ENCODE peak calls at places on chromosomes 13 and 19, in nine cellular contexts. X, C, B, W, E, R, Z, A and K are unnamed samples. For H3K4me1, the result is how much of the 10 kb centered on the place peaks cover.

GRCh38 chr19:48724796-48725753 is 5.5 kb upstream of the MAMSTR start:
- DNase-seq in C (no peak), B (no peak), E (no peak), X (peak), Z (peak), R (no peak), W (peak), A (peak), K (peak)

GRCh38 chr13:24386816-24387708 is 77.7 kb downstream of the C1QTNF9 start:
- DNase-seq in A (no peak), E (no peak), R (no peak), B (no peak), Z (no peak), C (no peak), W (no peak), X (no peak), K (no peak)

GRCh38 chr19:13152356-13152853 is 2.2 kb downstream of the IER2 start:
- DNase-seq in X (peak), Z (no peak), A (no peak), E (no peak), W (no peak), B (no peak), R (no peak), C (no peak), K (no peak)

GRCh38 chr19:7600721-7601120 is 5.1 kb downstream of the CAMSAP3 start:
- DNase-seq in B (no peak), E (no peak), R (no peak), C (no peak), Z (no peak), W (no peak), X (no peak), A (no peak), K (no peak)

GRCh38 chr13:90640976-90641375 is 706.5 kb upstream of the MIR17HG start:
- DNase-seq in E (no peak), C (no peak), W (no peak), R (no peak), Z (no peak), B (no peak), X (no peak), A (no peak), K (no peak)

GRCh38 chr19:31589109-31589508 is 239.9 kb upstream of the TSHZ3 start:
- DNase-seq in E (no peak), B (no peak), X (no peak), C (no peak), A (no peak), W (no peak), R (no peak), Z (no peak), K (no peak)

GRCh38 chr13:43587376-43587775 is 199.4 kb downstream of the ENOX1 start:
- DNase-seq in E (no peak), C (no peak), W (no peak), X (no peak), R (no peak), Z (no peak), A (no peak), B (no peak), K (no peak)

GRCh38 chr19:797528-798414 is 519 bp downstream of the PTBP1 start:
- DNase-seq in X (peak), W (peak), C (peak), E (peak), B (peak), Z (peak), R (peak), A (peak), K (peak)

GRCh38 chr13:102978168-102978567 is 88.0 kb downstream of the SLC10A2 start:
- DNase-seq in E (no peak), W (no peak), Z (no peak), R (no peak), A (no peak), B (no peak), X (no peak), C (no peak), K (no peak)

GRCh38 chr13:50228527-50228926 is 213.3 kb downstream of the KCNRG start:
- DNase-seq in W (no peak), A (no peak), Z (no peak), X (no peak), R (no peak), B (no peak), E (no peak), C (no peak), K (no peak)

GRCh38 chr13:43132228-43132627 is 108.8 kb downstream of the DNAJC15 start:
- DNase-seq in C (no peak), B (no peak), X (peak), W (no peak), Z (peak), E (no peak), A (peak), R (no peak), K (peak)

GRCh38 chr13:41746259-41746658 is 214.7 kb downstream of the VWA8 start:
- DNase-seq in X (no peak), C (no peak), E (no peak), B (no peak), R (no peak), W (no peak), Z (no peak), A (peak), K (no peak)

GRCh38 chr13:50012396-50013169 is 2.7 kb upstream of the KCNRG start:
- DNase-seq in E (no peak), B (no peak), X (no peak), A (no peak), W (no peak), R (no peak), C (no peak), Z (no peak), K (no peak)

GRCh38 chr13:42497798-42498197 is 76.2 kb upstream of the TNFSF11 start:
- DNase-seq in C (no peak), W (no peak), E (no peak), A (no peak), R (no peak), B (no peak), X (no peak), Z (no peak), K (no peak)

GRCh38 chr19:49798574-49798973 is 14.5 kb downstream of the FUZ start:
- DNase-seq in W (no peak), X (no peak), B (no peak), C (no peak), E (no peak), A (no peak), R (no peak), Z (no peak), K (no peak)

GRCh38 chr13:89966524-89966923 is 1381.0 kb upstream of the MIR17HG start:
- DNase-seq in Z (no peak), X (peak), R (no peak), E (no peak), B (no peak), W (no peak), C (no peak), A (no peak), K (no peak)

GRCh38 chr19:13122980-13123957 is 5.2 kb downstream of the NACC1 start:
- DNase-seq in C (no peak), W (no peak), A (no peak), X (no peak), E (no peak), B (no peak), R (no peak), Z (no peak), K (no peak)

GRCh38 chr19:12574036-12574435 is 22.8 kb upstream of the ZNF564 start:
- DNase-seq in Z (peak), A (no peak), E (no peak), C (peak), X (no peak), B (no peak), W (no peak), R (no peak), K (no peak)

GRCh38 chr19:42363614-42364346 is 26.3 kb downstream of the CNFN start:
- DNase-seq in B (no peak), W (no peak), Z (no peak), C (peak), A (no peak), X (no peak), R (no peak), E (no peak), K (no peak)

GRCh38 chr13:87814444-87814843 is 143.3 kb downstream of the SLITRK5 start:
- DNase-seq in X (no peak), B (no peak), C (no peak), A (no peak), Z (no peak), E (no peak), R (no peak), W (no peak), K (no peak)

GRCh38 chr19:47512183-47512947 is 2.5 kb downstream of the NAPA start:
- DNase-seq in Z (peak), A (no peak), C (peak), B (peak), E (no peak), X (no peak), R (no peak), W (no peak), K (no peak)

GRCh38 chr13:73171926-73172325 is 113.1 kb downstream of the KLF5 start:
- DNase-seq in X (no peak), B (no peak), E (no peak), W (no peak), C (no peak), R (no peak), A (no peak), Z (no peak), K (no peak)

GRCh38 chr13:58452123-58452623 is 820.6 kb downstream of the PCDH17 start:
- DNase-seq in B (no peak), Z (no peak), X (no peak), C (no peak), W (no peak), A (no peak), R (no peak), E (no peak), K (no peak)

GRCh38 chr19:40529093-40529954 is 47.3 kb upstream of the SHKBP1 start:
- DNase-seq in C (peak), Z (peak), X (peak), W (peak), A (peak), B (peak), E (peak), R (peak), K (peak)

GRCh38 chr19:2982983-2983350 is 5.6 kb downstream of the TLE6 start:
- DNase-seq in C (no peak), A (no peak), X (peak), R (no peak), E (peak), Z (peak), B (peak), W (peak), K (no peak)

GRCh38 chr13:44052843-44053607 is 173.3 kb downstream of the LACC1 start:
- DNase-seq in E (peak), Z (peak), B (peak), W (peak), R (no peak), A (no peak), X (peak), C (no peak), K (no peak)

GRCh38 chr19:13850910-13851753 is 25.8 kb upstream of the NANOS3 start:
- DNase-seq in W (peak), A (peak), Z (peak), E (peak), B (peak), X (no peak), R (peak), C (no peak), K (peak)

GRCh38 chr19:10260141-10260584 is 8.1 kb downstream of the MRPL4 start:
- DNase-seq in Z (no peak), A (peak), R (peak), E (no peak), X (no peak), B (peak), W (no peak), C (no peak), K (peak)

GRCh38 chr19:42057856-42058255 is 12.2 kb downstream of the GRIK5 start:
- DNase-seq in C (no peak), E (no peak), A (no peak), B (no peak), R (no peak), X (no peak), Z (no peak), W (no peak), K (no peak)

GRCh38 chr13:74329978-74330377 is 195.8 kb upstream of the KLF12 start:
- DNase-seq in B (no peak), W (no peak), E (no peak), R (no peak), A (no peak), C (no peak), Z (no peak), X (no peak), K (peak)

GRCh38 chr13:84393981-84394625 is 511.8 kb upstream of the SLITRK1 start:
- DNase-seq in C (no peak), R (no peak), W (no peak), B (no peak), X (no peak), Z (no peak), E (no peak), A (no peak), K (no peak)

GRCh38 chr19:13024126-13024957 is 29.1 kb downstream of the NFIX start:
- DNase-seq in X (peak), W (no peak), R (no peak), Z (no peak), A (no peak), C (no peak), B (peak), E (no peak), K (no peak)

GRCh38 chr13:28100149-28101121 is at the start of gene FLT3:
- DNase-seq in B (peak), Z (peak), E (no peak), X (peak), R (peak), A (peak), W (no peak), C (peak), K (peak)

GRCh38 chr13:93388701-93389100 is 162.1 kb downstream of the GPC6 start:
- DNase-seq in X (no peak), E (no peak), R (no peak), W (no peak), A (no peak), Z (no peak), B (no peak), C (no peak), K (no peak)

GRCh38 chr13:111904701-111905608 is 162.0 kb upstream of the SOX1 start:
- DNase-seq in E (no peak), X (no peak), R (no peak), A (peak), C (no peak), B (no peak), W (no peak), Z (no peak), K (no peak)

GRCh38 chr13:37202264-37202663 is 96.8 kb upstream of the CSNK1A1L start:
- DNase-seq in X (no peak), E (no peak), B (no peak), A (no peak), Z (no peak), W (no peak), C (no peak), R (no peak), K (no peak)

DNA sequence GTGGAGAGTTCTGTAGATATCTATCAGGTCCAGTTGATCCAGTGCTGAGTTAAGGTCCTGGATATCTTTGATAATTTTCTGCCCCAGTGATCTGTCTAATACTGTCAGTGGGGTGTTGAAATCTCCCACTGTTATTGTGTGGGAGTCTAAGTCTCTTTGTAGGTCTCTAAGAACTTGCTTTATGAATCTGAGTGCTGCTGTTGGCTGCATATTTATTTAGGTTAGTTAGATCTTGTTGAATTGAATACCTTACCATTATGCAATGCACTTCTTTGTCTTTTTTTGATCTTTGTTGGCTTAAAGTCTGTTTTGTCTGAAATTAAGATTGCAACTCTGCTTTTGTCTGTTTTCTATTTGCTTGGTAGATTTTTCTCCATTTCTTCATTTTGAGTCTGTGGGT is 15.4 kb downstream of the AP1M1 start:
- DNase-seq in R (no peak), C (no peak), X (no peak), Z (no peak), A (no peak), W (no peak), B (no peak), E (no peak), K (no peak)
- H3K4me1 ChIP-seq in R (under half), C (under half), X (under half), Z (under half), A (under half), W (under half), B (under half), E (under half), K (under half)

GRCh38 chr19:39407644-39408391 is 1.2 kb downstream of the ZFP36 start:
- DNase-seq in B (peak), E (no peak), A (no peak), R (peak), W (peak), Z (peak), X (peak), C (peak), K (peak)
- H3K4me1 ChIP-seq in B (under half), E (under half), A (half or more), R (under half), W (under half), Z (half or more), X (under half), C (under half), K (half or more)

DNA sequence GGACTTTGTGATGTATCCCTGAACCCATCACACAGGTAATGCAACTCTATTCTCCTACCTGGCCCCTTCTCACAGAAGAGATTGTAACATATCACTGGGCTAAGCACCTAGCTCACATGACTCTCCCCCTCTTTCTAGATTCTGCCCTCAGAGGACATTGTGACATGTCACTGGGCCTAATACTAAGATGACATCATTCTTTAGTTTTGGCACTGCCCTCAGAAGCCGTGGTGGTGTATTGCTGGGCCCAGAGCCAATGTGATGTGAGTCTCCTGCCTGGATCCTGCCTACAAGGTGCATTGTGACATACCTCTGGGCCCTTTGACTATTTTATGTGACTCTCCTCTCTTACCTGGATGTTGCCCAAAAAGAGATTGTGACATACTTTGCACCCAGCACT is 21.4 kb upstream of the ZNF730 start:
- DNase-seq in C (no peak), E (no peak), B (no peak), A (no peak), X (no peak), R (no peak), Z (no peak), W (no peak), K (no peak)
- H3K4me1 ChIP-seq in C (under half), E (under half), B (under half), A (under half), X (under half), R (under half), Z (under half), W (under half), K (under half)

GRCh38 chr19:19459707-19460251 is 54.3 kb downstream of the GATAD2A start:
- DNase-seq in X (no peak), Z (peak), A (no peak), C (peak), B (peak), R (peak), E (no peak), W (peak), K (no peak)

GRCh38 chr19:19459099-19459498 is 53.6 kb downstream of the GATAD2A start:
- DNase-seq in B (no peak), E (no peak), X (no peak), Z (no peak), C (no peak), R (no peak), W (no peak), A (no peak), K (no peak)

GRCh38 chr19:19460258-19460731 is 54.8 kb downstream of the GATAD2A start:
- DNase-seq in R (no peak), Z (no peak), X (no peak), B (peak), C (peak), E (no peak), W (no peak), A (no peak), K (no peak)

GRCh38 chr19:19458110-19458816 is 52.8 kb downstream of the GATAD2A start:
- DNase-seq in C (no peak), A (no peak), Z (no peak), B (peak), E (no peak), X (no peak), R (no peak), W (peak), K (no peak)

GRCh38 chr19:19457691-19458090 is 52.2 kb downstream of the GATAD2A start:
- DNase-seq in Z (no peak), R (no peak), A (no peak), E (no peak), X (no peak), C (no peak), B (peak), W (peak), K (no peak)
- H3K4me1 ChIP-seq in Z (under half), R (half or more), A (under half), E (half or more), X (under half), C (under half), B (half or more), W (under half), K (under half)

DNA sequence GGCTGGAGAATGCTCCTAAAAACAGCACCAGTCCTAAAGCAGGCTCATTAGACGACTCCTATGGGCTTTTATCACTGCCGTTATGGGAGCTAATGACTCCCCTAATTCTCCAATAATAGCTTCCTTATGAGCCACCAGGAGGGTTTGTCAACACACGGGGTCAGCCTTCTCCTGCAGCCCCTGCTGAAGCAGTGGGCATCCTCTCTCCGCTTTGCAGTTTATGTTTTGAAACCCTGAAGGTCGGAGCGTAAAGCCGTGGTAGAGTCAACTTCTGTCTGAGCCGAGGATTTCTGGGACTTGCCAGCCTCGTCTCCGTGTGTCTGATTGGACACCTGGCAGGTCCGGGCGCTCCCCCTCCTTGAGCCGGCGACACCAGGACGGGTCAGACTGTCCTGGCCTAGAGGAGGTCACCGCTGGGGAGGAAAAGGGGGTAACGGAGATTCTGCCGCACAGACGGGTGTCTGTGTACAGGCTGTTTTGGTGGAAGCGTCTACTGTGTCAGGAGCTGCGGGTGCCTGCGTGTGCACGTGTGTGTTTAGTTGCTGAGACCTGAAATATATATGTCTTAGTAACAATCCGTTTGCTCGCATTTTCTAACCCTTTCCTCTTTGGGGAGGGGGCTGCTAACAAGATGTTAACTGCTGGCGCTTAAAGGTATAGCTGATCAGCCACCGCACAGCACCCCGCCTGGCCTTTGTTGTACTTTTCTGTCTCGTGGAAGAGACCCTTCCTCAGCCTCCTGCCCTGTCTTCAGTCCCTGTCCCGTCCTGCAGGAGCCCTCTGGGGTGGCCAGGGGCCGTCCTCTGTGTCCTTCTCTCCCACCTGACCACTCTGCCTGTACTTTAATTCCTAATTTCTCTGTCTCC is 1.9 kb downstream of the KDM4B start:
- DNase-seq in X (peak), W (no peak), Z (peak), R (peak), B (no peak), A (no peak), C (no peak), E (no peak), K (no peak)
- H3K4me1 ChIP-seq in X (under half), W (under half), Z (under half), R (under half), B (half or more), A (half or more), C (under half), E (under half), K (under half)